ENCODE peak calls at places on chromosomes 12 and 14, in seven cellular contexts. R is upper lobe of right lung, N is fibroblast of the aortic adventitia, Q is uterus, E is HFFc6, V is MCF 10A, M is NB4. S is an unnamed sample.

GRCh38 chr12:62827855-62828254 is 107.1 kb downstream of the PPM1H start:
- DNase-seq in E (no peak), N (no peak), Q (no peak), V (no peak), R (no peak), M (no peak), S (no peak)

GRCh38 chr12:47744005-47744651 is 14.6 kb downstream of the RAPGEF3 start:
- DNase-seq in Q (no peak), N (no peak), E (no peak), R (peak; percentile 81), M (no peak), V (peak; percentile 79), S (no peak)

GRCh38 chr12:32211769-32212156 is 105.1 kb downstream of the BICD1 start:
- DNase-seq in E (no peak), M (no peak), Q (no peak), R (no peak), N (no peak), V (no peak), S (no peak)

GRCh38 chr14:104803916-104804371 is 3.0 kb downstream of the ZBTB42 start:
- DNase-seq in N (no peak), V (no peak), Q (no peak), E (no peak), R (no peak), M (peak; percentile 84), S (no peak)

GRCh38 chr12:86134571-86134970 is 121.6 kb downstream of the MGAT4C start:
- DNase-seq in M (no peak), N (peak; percentile 13), E (no peak), Q (no peak), V (no peak), R (no peak), S (no peak)

GRCh38 chr12:6954316-6954710 is 3.2 kb downstream of the PTPN6 start:
- DNase-seq in N (no peak), R (no peak), V (no peak), Q (no peak), M (no peak), E (no peak), S (no peak)

GRCh38 chr14:100651999-100652508 is 64.8 kb upstream of the BEGAIN start:
- DNase-seq in N (peak; percentile 62), M (no peak), V (no peak), Q (no peak), R (no peak), E (peak; percentile 32), S (no peak)

GRCh38 chr12:30694971-30695326 is 720 bp downstream of the IPO8 start:
- DNase-seq in Q (peak; percentile 27), E (peak; percentile 35), N (peak; percentile 37), R (peak; percentile 78), M (peak; percentile 60), V (peak; percentile 56), S (no peak)

GRCh38 chr12:107306141-107306670 is 212.9 kb upstream of the CRY1 start:
- DNase-seq in R (no peak), E (no peak), M (no peak), V (no peak), N (no peak), Q (no peak), S (no peak)

GRCh38 chr12:106248849-106249371 is 1.1 kb upstream of the CKAP4 start:
- DNase-seq in N (peak; percentile 52), M (peak; percentile 64), V (no peak), E (peak; percentile 71), Q (no peak), R (no peak), S (no peak)

GRCh38 chr12:4477133-4477532 is 31.5 kb upstream of the FGF6 start:
- DNase-seq in M (peak; percentile 92), V (peak; percentile 79), R (no peak), N (no peak), E (no peak), Q (no peak), S (no peak)

GRCh38 chr14:75542585-75543091 is 20.4 kb downstream of the BATF start:
- DNase-seq in E (no peak), R (peak; percentile 88), M (peak; percentile 91), N (peak; percentile 60), Q (peak; percentile 28), V (no peak), S (peak; percentile 65)

GRCh38 chr12:55893723-55894122 is 34.0 kb downstream of the PYM1 start:
- DNase-seq in M (no peak), E (no peak), Q (no peak), R (no peak), V (no peak), N (no peak), S (no peak)

GRCh38 chr12:133130808-133131128 is 341 bp downstream of the ZNF10 start:
- DNase-seq in R (peak; percentile 69), V (no peak), E (no peak), M (no peak), N (peak; percentile 20), Q (no peak), S (no peak)

GRCh38 chr12:94988471-94988870 is 15.0 kb downstream of the NDUFA12 start:
- DNase-seq in V (no peak), Q (no peak), M (no peak), E (no peak), R (no peak), N (no peak), S (no peak)

GRCh38 chr14:52315355-52315718 is 1.2 kb downstream of the PTGER2 start:
- DNase-seq in R (no peak), E (no peak), M (peak; percentile 66), V (no peak), Q (peak; percentile 34), N (peak; percentile 40), S (no peak)

GRCh38 chr14:68254669-68255527 is 435.3 kb downstream of the RAD51B start:
- DNase-seq in E (peak; percentile 46), Q (no peak), R (no peak), M (no peak), N (no peak), V (no peak), S (no peak)

GRCh38 chr14:38139926-38140325 is 67.8 kb upstream of the SSTR1 start:
- DNase-seq in V (no peak), N (no peak), R (no peak), Q (no peak), E (no peak), M (no peak), S (no peak)

GRCh38 chr14:60276347-60276746 is 27.3 kb downstream of the PPM1A start:
- DNase-seq in Q (no peak), R (no peak), M (no peak), E (no peak), N (peak; percentile 28), V (no peak), S (no peak)

GRCh38 chr14:101361451-101362433 is 199.6 kb upstream of the DIO3 start:
- DNase-seq in V (no peak), Q (peak; percentile 28), R (no peak), M (peak; percentile 10), E (no peak), N (no peak), S (no peak)

GRCh38 chr14:64998455-64998931 is 11.8 kb downstream of the FNTB start:
- DNase-seq in R (no peak), N (peak; percentile 54), E (peak; percentile 16), M (peak; percentile 20), V (peak; percentile 38), Q (no peak), S (no peak)

DNA sequence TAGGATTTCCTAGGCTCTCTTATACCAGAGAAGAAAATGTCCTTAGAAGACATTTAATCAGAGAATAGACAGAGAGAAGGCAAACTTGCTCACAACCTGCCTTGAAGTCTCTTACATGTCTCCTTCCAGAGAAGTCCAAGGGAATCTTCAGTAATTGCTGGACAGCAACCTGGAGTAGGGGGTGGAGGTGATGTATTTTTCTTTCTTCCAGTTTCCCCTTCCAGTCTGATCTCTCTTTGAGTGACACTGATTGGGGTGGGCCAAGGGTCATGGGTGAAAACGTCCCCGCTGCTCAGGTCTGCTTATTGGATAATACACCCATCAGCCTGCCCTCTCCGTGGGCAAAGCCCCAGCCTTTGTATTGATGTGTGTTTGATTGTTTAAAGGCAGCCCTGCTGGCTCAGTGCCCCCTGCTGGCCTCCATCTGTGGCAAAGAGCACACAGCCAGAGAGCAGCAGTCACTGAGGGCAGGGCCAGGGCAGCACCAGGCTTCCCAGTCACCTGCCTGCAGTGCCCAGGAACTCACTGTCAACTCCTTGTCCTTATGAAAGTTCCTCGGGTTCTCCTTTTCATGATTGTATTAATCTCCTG is 35.7 kb upstream of the ATP2A2 start:
- DNase-seq in Q (no peak), E (no peak), N (no peak), V (peak; percentile 54), M (peak; percentile 68), R (peak; percentile 68), S (peak; percentile 36)
- TF ChIP-seq CTCF in Q (no peak), E (peak; percentile 72), N (peak; percentile 34), V (peak; percentile 28), M (peak; percentile 93), R (peak; percentile 38), S (no peak)

DNA sequence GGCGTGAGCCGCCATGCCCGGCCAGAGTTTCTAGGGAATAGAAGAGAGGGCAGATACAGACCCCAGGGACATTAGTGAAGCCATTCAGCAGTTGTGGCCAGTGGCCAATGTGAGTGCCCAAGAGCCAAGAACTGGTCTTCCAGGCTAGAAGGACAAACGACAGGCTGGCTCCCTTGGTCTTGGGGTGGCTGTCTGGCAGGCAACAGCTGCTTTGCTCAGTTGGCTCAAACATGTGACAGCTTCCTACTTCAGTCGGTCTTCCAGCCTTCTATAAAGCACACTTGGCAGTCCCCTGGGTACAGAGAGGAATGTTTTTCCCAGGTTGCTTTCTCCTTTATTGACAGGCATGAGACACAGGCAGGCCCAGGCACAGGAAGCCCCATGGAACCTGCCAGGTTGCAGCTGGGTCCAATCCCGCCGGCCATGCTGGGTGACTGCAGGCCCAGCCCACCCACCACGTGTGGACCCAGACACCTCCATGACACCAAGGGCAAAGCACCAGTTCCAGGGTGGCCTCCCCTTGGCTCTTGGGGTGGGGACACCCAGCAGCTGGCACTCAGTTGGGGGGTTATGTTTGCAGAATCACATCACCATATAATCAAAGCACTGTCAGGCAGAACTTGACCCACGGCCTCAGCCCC is 15.4 kb downstream of the CHGA start:
- DNase-seq in E (no peak), M (no peak), V (no peak), R (no peak), Q (no peak), N (no peak), S (no peak)
- TF ChIP-seq CTCF in E (no peak), M (no peak), V (no peak), R (no peak), Q (no peak), N (no peak), S (no peak)

DNA sequence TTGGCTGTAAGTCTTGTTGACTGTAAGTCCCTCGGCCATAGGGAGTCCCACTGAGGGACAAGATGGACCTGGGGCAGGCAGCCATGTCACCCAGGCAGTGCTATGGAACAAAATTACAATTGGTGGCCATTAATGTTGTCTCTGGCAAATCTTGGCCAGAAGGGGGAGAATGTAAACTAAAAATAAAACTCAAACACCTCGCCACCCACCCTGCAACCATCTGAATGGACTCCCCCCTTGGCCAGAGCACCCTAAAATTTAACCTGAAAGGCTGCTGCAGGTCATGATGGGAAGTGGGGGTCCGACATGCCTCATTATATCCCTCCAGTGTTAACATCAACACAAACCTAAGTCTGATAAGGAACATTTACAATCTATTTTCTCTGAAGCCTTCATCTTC is 8.2 kb downstream of the SLC22A17 start:
- DNase-seq in M (no peak), E (no peak), R (no peak), N (no peak), Q (no peak), V (no peak), S (no peak)
- TF ChIP-seq CTCF in M (no peak), E (peak; percentile 53), R (no peak), N (no peak), Q (no peak), V (no peak), S (no peak)

DNA sequence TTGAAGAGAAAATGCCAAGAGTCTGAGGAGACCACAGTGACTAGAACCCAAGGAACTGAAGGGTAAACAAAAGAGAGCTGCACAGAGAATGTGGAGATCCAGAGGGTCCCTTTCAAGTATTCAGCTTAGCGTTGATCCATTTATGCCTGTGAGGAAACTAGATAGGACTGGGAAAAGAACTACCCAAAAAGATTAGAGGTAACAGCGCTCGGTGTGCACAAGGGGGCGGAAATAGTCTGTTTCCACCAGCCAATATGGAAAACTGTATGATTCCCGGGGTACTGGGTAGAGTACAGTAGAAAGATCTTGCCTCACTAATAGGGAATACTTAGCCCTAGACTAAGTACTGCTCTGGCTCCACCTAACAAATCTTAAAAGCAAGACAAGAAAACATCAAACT is 135.5 kb downstream of the DPF3 start:
- DNase-seq in R (no peak), E (no peak), M (no peak), Q (no peak), N (no peak), V (no peak), S (no peak)
- TF ChIP-seq CTCF in R (no peak), E (no peak), M (no peak), Q (no peak), N (no peak), V (no peak), S (no peak)

S was measured in activated B cell treated with CpG ODN at 0.5 μM for 24 hours.